ENCODE peak calls at places on chromosome 19, in five cellular contexts. V is OCI-LY7, U is neuronal stem cell, R is astrocyte, C is PC-3. M is an unnamed sample.

GRCh38 chr19:1027020-1027952 is 878 bp downstream of the CNN2 start:
- DNase-seq in V (peak; percentile 53), C (no peak), R (no peak), U (peak; percentile 57), M (no peak)

GRCh38 chr19:28166025-28166424 is 1046.9 kb downstream of the UQCRFS1 start:
- DNase-seq in R (no peak), V (no peak), C (no peak), U (no peak), M (no peak)

GRCh38 chr19:41624515-41624914 is 2.4 kb downstream of the CEACAM4 start:
- DNase-seq in U (no peak), R (no peak), V (no peak), C (no peak), M (no peak)

GRCh38 chr19:49117677-49118564 is 1.0 kb downstream of the C19orf73 start:
- DNase-seq in U (no peak), R (no peak), C (no peak), V (peak; percentile 15), M (no peak)

GRCh38 chr19:40797166-40797962 is 1.6 kb upstream of the EGLN2 start:
- DNase-seq in U (no peak), R (no peak), C (no peak), V (no peak), M (no peak)

GRCh38 chr19:17687857-17688784 is at the start of gene UNC13A:
- DNase-seq in C (no peak), U (peak; percentile 79), R (no peak), V (no peak), M (peak; percentile 20)

GRCh38 chr19:14300281-14300680 is 81.0 kb upstream of the ADGRE5 start:
- DNase-seq in C (no peak), V (peak; percentile 29), U (no peak), R (no peak), M (no peak)

GRCh38 chr19:2845107-2845506 is 3.8 kb downstream of the ZNF555 start:
- DNase-seq in U (no peak), V (no peak), C (no peak), R (no peak), M (no peak)

GRCh38 chr19:38425810-38426466 is at the start of gene RASGRP4:
- DNase-seq in U (no peak), C (no peak), R (no peak), V (no peak), M (no peak)

GRCh38 chr19:34263745-34264237 is 9.4 kb downstream of the GARRE1 start:
- DNase-seq in U (no peak), C (no peak), R (no peak), V (no peak), M (no peak)

GRCh38 chr19:38769635-38770211 is 3.6 kb downstream of the LGALS7 start:
- DNase-seq in V (peak; percentile 46), C (no peak), U (no peak), R (peak; percentile 19), M (peak; percentile 53)

GRCh38 chr19:57778358-57778757 is 8.9 kb downstream of the ZNF586 start:
- DNase-seq in U (no peak), R (no peak), V (no peak), C (no peak), M (no peak)

GRCh38 chr19:35154535-35155406 is at the start of gene FXYD5:
- DNase-seq in U (no peak), R (peak; percentile 70), C (peak; percentile 70), V (peak; percentile 69), M (peak; percentile 81)

GRCh38 chr19:55384576-55385235 is 614 bp upstream of the TMEM238 start:
- DNase-seq in U (no peak), R (no peak), V (peak; percentile 63), C (no peak), M (no peak)

GRCh38 chr19:3580156-3580955 is 4.9 kb upstream of the GIPC3 start:
- DNase-seq in C (peak; percentile 69), R (peak; percentile 97), V (no peak), U (no peak), M (peak; percentile 98)

GRCh38 chr19:27974082-27974513 is 1238.9 kb downstream of the UQCRFS1 start:
- DNase-seq in V (peak; percentile 31), U (peak; percentile 32), R (peak; percentile 41), C (peak; percentile 7), M (no peak)

GRCh38 chr19:3250675-3251074 is 26.2 kb downstream of the CELF5 start:
- DNase-seq in C (peak; percentile 38), V (peak; percentile 46), U (no peak), R (no peak), M (no peak)

GRCh38 chr19:17527326-17527725 is 15.9 kb downstream of the PGLS start:
- DNase-seq in U (no peak), R (no peak), C (no peak), V (peak; percentile 53), M (no peak)

GRCh38 chr19:898663-899062 is 5.4 kb downstream of the RNU6-9 start:
- DNase-seq in V (peak; percentile 92), C (no peak), R (no peak), U (no peak), M (no peak)

GRCh38 chr19:51693819-51694218 is 689 bp downstream of the SPACA6 start:
- DNase-seq in V (no peak), R (no peak), U (no peak), C (no peak), M (no peak)

GRCh38 chr19:35462476-35462953 is 14.5 kb downstream of the FFAR2 start:
- DNase-seq in U (no peak), V (peak; percentile 83), R (no peak), C (no peak), M (no peak)

GRCh38 chr19:4060621-4061177 is 6.0 kb downstream of the ZBTB7A start:
- DNase-seq in C (no peak), V (no peak), U (no peak), R (no peak), M (no peak)

GRCh38 chr19:2721570-2722540 is 683 bp upstream of the DIRAS1 start:
- DNase-seq in U (no peak), V (no peak), C (no peak), R (no peak), M (no peak)

GRCh38 chr19:17932485-17933338 is at the start of gene CCDC124:
- DNase-seq in C (peak; percentile 95), U (peak; percentile 92), V (peak; percentile 96), R (peak; percentile 75), M (peak; percentile 92)

GRCh38 chr19:34838248-34838647 is 65.2 kb upstream of the ZNF599 start:
- DNase-seq in V (peak; percentile 13), U (no peak), C (peak; percentile 12), R (no peak), M (no peak)

GRCh38 chr19:19599190-19599535 is 19.3 kb downstream of the PBX4 start:
- DNase-seq in R (no peak), V (no peak), U (no peak), C (no peak), M (no peak)

GRCh38 chr19:19594371-19594770 is 24.1 kb downstream of the PBX4 start:
- DNase-seq in V (no peak), C (no peak), R (no peak), U (no peak), M (no peak)

GRCh38 chr19:19595171-19595701 is 23.3 kb downstream of the PBX4 start:
- DNase-seq in R (no peak), C (peak; percentile 89), U (no peak), V (no peak), M (peak; percentile 73)

GRCh38 chr19:19600793-19601346 is 17.6 kb downstream of the PBX4 start:
- DNase-seq in U (no peak), R (no peak), V (no peak), C (no peak), M (no peak)

GRCh38 chr19:19597809-19598306 is 20.6 kb downstream of the PBX4 start:
- DNase-seq in R (no peak), V (no peak), U (no peak), C (no peak), M (no peak)
- H3K4me2 ChIP-seq in R (no peak overlapping the region), V (peak overlapping the region; percentile 43), U (no peak overlapping the region), C (no peak overlapping the region), M (no peak overlapping the region)

GRCh38 chr19:21934131-21934530 is 76.6 kb downstream of the ZNF208 start:
- DNase-seq in V (no peak), C (no peak), U (no peak), R (no peak), M (no peak)

DNA sequence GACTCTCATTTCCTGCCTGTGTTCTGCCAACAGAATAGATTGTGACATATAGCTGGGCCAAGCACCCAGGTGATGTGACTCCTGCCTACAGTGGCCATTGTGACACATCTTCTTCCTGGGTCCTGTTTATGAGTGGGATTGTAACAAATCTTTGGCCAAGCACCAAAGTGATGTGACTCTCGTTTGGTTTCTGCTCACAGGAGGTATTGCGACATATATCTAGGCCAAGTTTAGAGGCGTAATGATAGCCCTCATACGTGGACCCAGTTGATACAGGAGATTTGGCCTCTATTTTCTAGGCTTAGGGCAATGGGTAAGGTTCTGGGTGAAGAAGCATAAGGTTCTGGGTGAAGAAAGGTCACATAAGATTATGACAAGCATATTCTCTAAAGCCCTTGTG is 76.2 kb downstream of the ZNF208 start:
- DNase-seq in C (no peak), U (no peak), V (no peak), R (no peak), M (no peak)
- H3K4me1 ChIP-seq in C (no peaks in the 10 kb centered on the region), U (no peaks in the 10 kb centered on the region), V (no peaks in the 10 kb centered on the region), R (no peaks in the 10 kb centered on the region), M (no peaks in the 10 kb centered on the region)

DNA sequence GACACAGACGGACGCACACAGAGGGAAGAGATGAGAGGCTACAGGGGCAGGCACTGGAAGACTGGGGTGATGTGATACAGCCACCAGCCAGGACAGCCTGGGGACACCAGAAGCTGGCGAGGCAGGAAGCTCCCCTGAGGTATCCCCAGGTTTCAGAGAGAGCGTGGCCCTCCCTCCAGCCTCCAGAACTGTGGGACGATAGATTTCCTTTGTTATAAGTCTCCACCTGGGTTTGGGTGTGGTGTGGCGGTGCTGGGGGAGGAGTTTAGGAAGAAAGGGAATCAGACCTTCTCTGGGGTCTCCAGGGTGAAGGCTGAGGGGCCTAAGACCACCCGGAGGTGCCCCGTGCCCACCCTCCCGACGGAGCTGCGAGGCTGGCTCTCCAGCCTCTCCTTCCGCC is 2.7 kb upstream of the ASPDH start:
- DNase-seq in V (no peak), R (no peak), U (no peak), C (no peak), M (no peak)
- H3K4me2 ChIP-seq in V (no peak overlapping the region), R (no peak overlapping the region), U (no peak overlapping the region), C (peak overlapping the region; percentile 73), M (no peak overlapping the region)

GRCh38 chr19:50250450-50251136 is 47.2 kb downstream of the MYH14 start:
- DNase-seq in C (no peak), V (no peak), R (no peak), U (no peak), M (no peak)
- H3K4me1 ChIP-seq in C (no peaks in the 10 kb centered on the region), V (no peaks in the 10 kb centered on the region), R (no peaks in the 10 kb centered on the region), U (no peaks in the 10 kb centered on the region), M (no peaks in the 10 kb centered on the region)

GRCh38 chr19:29944415-29945012 is 2.5 kb downstream of the URI1 start:
- DNase-seq in R (no peak), U (no peak), V (no peak), C (no peak), M (no peak)
- H3K4me2 ChIP-seq in R (no peak overlapping the region), U (no peak overlapping the region), V (peak overlapping the region; percentile 66), C (peak overlapping the region; percentile 73), M (peak overlapping the region; percentile 68)

GRCh38 chr19:47719047-47719885 is 6.0 kb downstream of the EHD2 start:
- DNase-seq in V (no peak), R (peak; percentile 96), C (no peak), U (no peak), M (peak; percentile 98)
- H3K4me1 ChIP-seq in V (no peaks in the 10 kb centered on the region), R (peaks cover 44% of the 10 kb centered on the region), C (peaks cover 10% of the 10 kb centered on the region), U (peaks cover 5% of the 10 kb centered on the region), M (peaks cover 50% of the 10 kb centered on the region)

M was measured in fibroblast of lung.